ENCODE peak calls at places on chromosomes 12 and 14, in six cellular contexts. H is NCI-H460, I is left lung, W is NCI-H2029, B is activated T-helper 1 cell treated with Interleukin-2 at 50 U/mL for 16 hours, M is T-cell. E is an unnamed sample.

GRCh38 chr12:105336411-105336810 is 5.9 kb downstream of the C12orf75 start:
- DNase-seq in M (no peak), B (no peak), W (no peak), H (no peak), I (no peak), E (no peak)

GRCh38 chr14:79705126-79705894 is 506.0 kb downstream of the DIO2 start:
- DNase-seq in W (no peak), I (no peak), M (no peak), H (no peak), B (no peak), E (no peak)

GRCh38 chr12:55931317-55931779 is 386 bp downstream of the DGKA start:
- DNase-seq in I (no peak), B (no peak), H (no peak), M (no peak), W (no peak), E (no peak)

GRCh38 chr14:89251066-89251465 is 166.0 kb downstream of the FOXN3 start:
- DNase-seq in H (no peak), B (no peak), W (no peak), M (no peak), I (no peak), E (no peak)

GRCh38 chr12:121678721-121679300 is 9.4 kb upstream of the MORN3 start:
- DNase-seq in M (no peak), I (no peak), H (no peak), B (no peak), W (no peak), E (no peak)

GRCh38 chr12:78951746-78952532 is 87.4 kb downstream of the SYT1 start:
- DNase-seq in W (peak), M (no peak), H (no peak), I (no peak), B (no peak), E (no peak)

GRCh38 chr12:119681139-119681538 is 13.2 kb downstream of the PRKAB1 start:
- DNase-seq in W (no peak), M (no peak), H (no peak), I (no peak), B (no peak), E (no peak)

GRCh38 chr14:60328588-60328987 is 79.6 kb downstream of the PPM1A start:
- DNase-seq in M (no peak), H (no peak), I (no peak), B (no peak), W (no peak), E (no peak)

GRCh38 chr14:50388256-50388931 is 8.3 kb downstream of the CDKL1 start:
- DNase-seq in H (no peak), W (no peak), M (no peak), B (no peak), I (no peak), E (no peak)

GRCh38 chr14:106129274-106129673 is 602.9 kb downstream of the TMEM121 start:
- DNase-seq in B (no peak), H (no peak), W (no peak), M (no peak), I (no peak), E (no peak)

GRCh38 chr14:99274346-99275221 is 2.6 kb upstream of the BCL11B start:
- DNase-seq in I (peak), M (peak), B (no peak), W (peak), H (peak), E (peak)

GRCh38 chr12:29200586-29200985 is 51.5 kb downstream of the FAR2 start:
- DNase-seq in B (no peak), M (no peak), H (no peak), I (no peak), W (no peak), E (no peak)

GRCh38 chr14:24259282-24260025 is 3.5 kb downstream of the TGM1 start:
- DNase-seq in I (no peak), M (no peak), H (peak), W (no peak), B (no peak), E (no peak)

GRCh38 chr14:91249841-91250616 is 5.5 kb upstream of the GPR68 start:
- DNase-seq in M (no peak), B (no peak), W (peak), H (no peak), I (no peak), E (no peak)

GRCh38 chr12:105704788-105705187 is 374.3 kb downstream of the C12orf75 start:
- DNase-seq in B (no peak), H (no peak), M (no peak), W (peak), I (no peak), E (no peak)

GRCh38 chr12:87368259-87368658 is 660.9 kb downstream of the C12orf50 start:
- DNase-seq in B (no peak), W (peak), I (no peak), M (no peak), H (no peak), E (no peak)

GRCh38 chr12:61993734-61994345 is 266.4 kb upstream of the USP15 start:
- DNase-seq in B (no peak), H (peak), M (no peak), W (peak), I (no peak), E (no peak)

GRCh38 chr12:92036771-92037453 is 108.7 kb downstream of the BTG1 start:
- DNase-seq in H (no peak), I (no peak), M (no peak), W (no peak), B (no peak), E (no peak)

E was measured in anterior cingulate cortex.